ENCODE peak calls at places on chromosomes 13 and 19, in eight cellular contexts. N, F, Q, G, I, A, P and K are unnamed samples.

GRCh38 chr19:20287070-20287469 is 120.1 kb downstream of the ZNF486 start:
- DNase-seq in N (peak), F (no peak), Q (no peak), G (no peak), I (no peak), A (no peak), P (no peak), K (no peak)

GRCh38 chr19:30223866-30224688 is 148.1 kb upstream of the ZNF536 start:
- DNase-seq in N (no peak), F (no peak), Q (no peak), G (no peak), I (no peak), A (no peak), P (no peak), K (no peak)

GRCh38 chr13:38902551-38902950 is 88.1 kb downstream of the STOML3 start:
- DNase-seq in N (no peak), F (no peak), Q (no peak), G (no peak), I (no peak), A (no peak), P (no peak), K (no peak)

GRCh38 chr13:81305928-81306327 is 965.0 kb upstream of the SPRY2 start:
- DNase-seq in N (no peak), F (no peak), Q (no peak), G (no peak), I (no peak), A (no peak), P (no peak), K (no peak)

GRCh38 chr13:83780201-83780600 is 102.1 kb downstream of the SLITRK1 start:
- DNase-seq in N (no peak), F (peak), Q (peak), G (no peak), I (no peak), A (no peak), P (no peak), K (no peak)

GRCh38 chr19:35063940-35064818 is 22.7 kb downstream of the HPN start:
- DNase-seq in N (no peak), F (no peak), Q (peak), G (no peak), I (no peak), A (no peak), P (no peak), K (no peak)

GRCh38 chr19:39481229-39481545 is 549 bp downstream of the TIMM50 start:
- DNase-seq in N (no peak), F (no peak), Q (no peak), G (no peak), I (no peak), A (no peak), P (no peak), K (no peak)

GRCh38 chr19:34996978-34997640 is 3.0 kb upstream of the GRAMD1A start:
- DNase-seq in N (no peak), F (no peak), Q (no peak), G (no peak), I (no peak), A (no peak), P (no peak), K (no peak)

GRCh38 chr13:31207630-31208549 is 8.1 kb downstream of the B3GLCT start:
- DNase-seq in N (no peak), F (peak), Q (no peak), G (no peak), I (no peak), A (no peak), P (no peak), K (peak)

GRCh38 chr19:38401148-38401547 is 1.7 kb upstream of the FAM98C start:
- DNase-seq in N (no peak), F (no peak), Q (no peak), G (no peak), I (no peak), A (no peak), P (no peak), K (no peak)

GRCh38 chr13:48154671-48155070 is 59.8 kb upstream of the MED4 start:
- DNase-seq in N (no peak), F (no peak), Q (no peak), G (no peak), I (no peak), A (no peak), P (no peak), K (no peak)
- H3K27ac ChIP-seq in N (no peak), F (no peak), Q (no peak), G (no peak), I (peak), A (peak), P (no peak), K (no peak)

GRCh38 chr13:100563779-100564178 is 24.8 kb downstream of the GGACT start:
- DNase-seq in N (no peak), F (no peak), Q (no peak), G (no peak), I (no peak), A (no peak), P (no peak), K (no peak)

GRCh38 chr13:100566543-100566942 is 22.0 kb downstream of the GGACT start:
- DNase-seq in N (no peak), F (no peak), Q (no peak), G (no peak), I (no peak), A (no peak), P (no peak), K (no peak)

GRCh38 chr13:100565291-100565690 is 23.3 kb downstream of the GGACT start:
- DNase-seq in N (no peak), F (no peak), Q (no peak), G (no peak), I (no peak), A (no peak), P (no peak), K (no peak)

GRCh38 chr13:100561599-100562204 is 26.9 kb downstream of the GGACT start:
- DNase-seq in N (no peak), F (no peak), Q (no peak), G (no peak), I (no peak), A (no peak), P (no peak), K (no peak)

GRCh38 chr13:100564444-100565223 is 24.0 kb downstream of the GGACT start:
- DNase-seq in N (no peak), F (no peak), Q (no peak), G (no peak), I (no peak), A (no peak), P (no peak), K (no peak)
- H3K27ac ChIP-seq in N (no peak), F (no peak), Q (no peak), G (no peak), I (no peak), A (no peak), P (no peak), K (no peak)

DNA sequence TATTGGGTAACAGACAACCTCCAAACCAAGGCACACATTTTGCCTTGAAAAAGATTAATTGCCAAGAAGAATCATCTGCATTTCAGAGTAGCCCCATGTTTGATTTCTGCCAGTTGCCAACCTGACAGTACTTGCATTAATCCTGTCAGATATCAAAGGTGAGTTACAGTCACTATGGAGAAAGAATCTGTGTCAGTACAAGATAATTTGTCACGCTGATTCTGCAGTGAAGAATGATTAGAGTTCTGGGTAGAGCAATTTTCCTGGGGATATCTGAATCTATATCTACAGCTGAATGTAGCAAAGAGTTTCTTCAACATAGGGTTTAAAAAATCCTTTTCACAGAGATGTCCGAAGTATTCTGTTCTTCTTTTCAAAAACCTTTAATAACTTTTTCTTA is 150.7 kb downstream of the AKAP11 start:
- DNase-seq in N (no peak), F (no peak), Q (no peak), G (no peak), I (no peak), A (no peak), P (no peak), K (no peak)
- H3K27ac ChIP-seq in N (no peak), F (no peak), Q (no peak), G (no peak), I (no peak), A (no peak), P (no peak), K (no peak)

GRCh38 chr19:45781282-45782161 is 768 bp downstream of the DMPK start:
- DNase-seq in N (peak), F (no peak), Q (no peak), G (no peak), I (no peak), A (no peak), P (no peak), K (no peak)

GRCh38 chr19:45785097-45785496 is 2.8 kb upstream of the DMPK start:
- DNase-seq in N (no peak), F (no peak), Q (no peak), G (no peak), I (no peak), A (no peak), P (no peak), K (no peak)

GRCh38 chr19:45784096-45784495 is 1.8 kb upstream of the DMPK start:
- DNase-seq in N (no peak), F (no peak), Q (no peak), G (no peak), I (no peak), A (no peak), P (no peak), K (no peak)

GRCh38 chr19:45782162-45782623 is at the start of gene DMPK:
- DNase-seq in N (peak), F (no peak), Q (no peak), G (no peak), I (no peak), A (no peak), P (no peak), K (peak)

GRCh38 chr19:45782820-45783785 is 813 bp upstream of the DMPK start:
- DNase-seq in N (no peak), F (no peak), Q (no peak), G (peak), I (no peak), A (no peak), P (no peak), K (peak)
- H3K27ac ChIP-seq in N (no peak), F (no peak), Q (peak), G (peak), I (peak), A (peak), P (no peak), K (peak)

GRCh38 chr13:111448504-111448903 is 128.1 kb downstream of the TEX29 start:
- DNase-seq in N (no peak), F (no peak), Q (no peak), G (no peak), I (no peak), A (no peak), P (no peak), K (no peak)

GRCh38 chr13:111451402-111451801 is 131.0 kb downstream of the TEX29 start:
- DNase-seq in N (no peak), F (no peak), Q (no peak), G (no peak), I (no peak), A (no peak), P (no peak), K (no peak)

GRCh38 chr13:111449041-111449440 is 128.6 kb downstream of the TEX29 start:
- DNase-seq in N (peak), F (no peak), Q (no peak), G (no peak), I (no peak), A (no peak), P (no peak), K (no peak)
- H3K27ac ChIP-seq in N (no peak), F (no peak), Q (no peak), G (no peak), I (peak), A (no peak), P (no peak), K (no peak)

GRCh38 chr13:106473174-106473573 is 62.3 kb downstream of the EFNB2 start:
- DNase-seq in N (no peak), F (no peak), Q (no peak), G (no peak), I (no peak), A (no peak), P (no peak), K (peak)
- H3K27ac ChIP-seq in N (no peak), F (no peak), Q (no peak), G (peak), I (no peak), A (peak), P (no peak), K (no peak)